ENCODE peak calls at places on chromosomes 1 and 21, in five cellular contexts. One of them, this sample, is unnamed.

GRCh38 chr21:24895885-24896734 is 711.2 kb downstream of the MRPL39 start:
- DNase-seq in A549: no peak
- DNase-seq in heart left ventricle: no peak
- DNase-seq in lower leg skin: no peak
- DNase-seq in HepG2: no peak
- DNase-seq in this sample: peak; percentile 5

GRCh38 chr1:168179411-168180147 is 817 bp downstream of the TIPRL start:
- DNase-seq in heart left ventricle: no peak
- DNase-seq in A549: peak; percentile 26
- DNase-seq in HepG2: no peak
- DNase-seq in lower leg skin: no peak
- DNase-seq in this sample: no peak

GRCh38 chr21:46138383-46138970 is 16.9 kb downstream of the FTCD start:
- DNase-seq in HepG2: no peak
- DNase-seq in A549: no peak
- DNase-seq in lower leg skin: no peak
- DNase-seq in heart left ventricle: no peak
- DNase-seq in this sample: no peak

GRCh38 chr1:242523968-242524570 is 428 bp downstream of the PLD5 start:
- DNase-seq in heart left ventricle: peak; percentile 26
- DNase-seq in HepG2: no peak
- DNase-seq in lower leg skin: no peak
- DNase-seq in A549: peak; percentile 83
- DNase-seq in this sample: peak; percentile 11

GRCh38 chr21:36980280-36981048 is 14.0 kb upstream of the HLCS start:
- DNase-seq in lower leg skin: no peak
- DNase-seq in heart left ventricle: peak; percentile 50
- DNase-seq in HepG2: no peak
- DNase-seq in A549: no peak
- DNase-seq in this sample: peak; percentile 71

GRCh38 chr1:150410582-150411101 is 46.7 kb downstream of the RPRD2 start:
- DNase-seq in lower leg skin: no peak
- DNase-seq in HepG2: peak; percentile 99
- DNase-seq in A549: no peak
- DNase-seq in heart left ventricle: no peak
- DNase-seq in this sample: no peak

GRCh38 chr1:94805912-94806311 is 14.2 kb upstream of the SLC44A3 start:
- DNase-seq in HepG2: peak; percentile 45
- DNase-seq in heart left ventricle: peak; percentile 40
- DNase-seq in lower leg skin: no peak
- DNase-seq in A549: peak; percentile 26
- DNase-seq in this sample: peak; percentile 59

GRCh38 chr1:101251504-101251903 is 14.7 kb downstream of the S1PR1 start:
- DNase-seq in heart left ventricle: no peak
- DNase-seq in HepG2: no peak
- DNase-seq in lower leg skin: no peak
- DNase-seq in A549: no peak
- DNase-seq in this sample: no peak

GRCh38 chr1:104919188-104919587 is 1169.5 kb downstream of the AMY1C start:
- DNase-seq in HepG2: no peak
- DNase-seq in A549: no peak
- DNase-seq in lower leg skin: no peak
- DNase-seq in heart left ventricle: no peak
- DNase-seq in this sample: no peak

GRCh38 chr1:78333426-78334012 is 157.3 kb upstream of the PTGFR start:
- DNase-seq in lower leg skin: no peak
- DNase-seq in heart left ventricle: no peak
- DNase-seq in A549: no peak
- DNase-seq in HepG2: peak; percentile 16
- DNase-seq in this sample: peak; percentile 34

GRCh38 chr1:13892671-13893325 is 192.8 kb downstream of the PRDM2 start:
- DNase-seq in lower leg skin: no peak
- DNase-seq in heart left ventricle: no peak
- DNase-seq in HepG2: no peak
- DNase-seq in A549: no peak
- DNase-seq in this sample: peak; percentile 18

GRCh38 chr1:26412180-26412840 is 1.7 kb downstream of the LIN28A start:
- DNase-seq in heart left ventricle: no peak
- DNase-seq in A549: no peak
- DNase-seq in HepG2: no peak
- DNase-seq in lower leg skin: no peak
- DNase-seq in this sample: no peak

GRCh38 chr1:14884619-14885175 is 268.9 kb upstream of the TMEM51 start:
- DNase-seq in HepG2: no peak
- DNase-seq in heart left ventricle: no peak
- DNase-seq in lower leg skin: no peak
- DNase-seq in A549: no peak
- DNase-seq in this sample: no peak

GRCh38 chr1:27527857-27528700 is 38.1 kb upstream of the WASF2 start:
- DNase-seq in HepG2: no peak
- DNase-seq in heart left ventricle: peak; percentile 74
- DNase-seq in lower leg skin: no peak
- DNase-seq in A549: no peak
- DNase-seq in this sample: peak; percentile 74
- TF ChIP-seq POLR2A in HepG2: no peak
- TF ChIP-seq POLR2A in heart left ventricle: no peak
- TF ChIP-seq POLR2A in lower leg skin: no peak
- TF ChIP-seq POLR2A in A549: no peak
- TF ChIP-seq POLR2A in this sample: peak; percentile 30

GRCh38 chr21:32410291-32410690 is 2.2 kb upstream of the EVA1C start:
- DNase-seq in A549: no peak
- DNase-seq in lower leg skin: no peak
- DNase-seq in HepG2: no peak
- DNase-seq in heart left ventricle: no peak
- DNase-seq in this sample: no peak

GRCh38 chr21:32412162-32412997 is at the start of gene EVA1C:
- DNase-seq in heart left ventricle: peak; percentile 75
- DNase-seq in A549: peak; percentile 51
- DNase-seq in lower leg skin: peak; percentile 95
- DNase-seq in HepG2: no peak
- DNase-seq in this sample: peak; percentile 65

GRCh38 chr21:32412998-32413504 is 545 bp downstream of the EVA1C start:
- DNase-seq in lower leg skin: peak; percentile 93
- DNase-seq in A549: no peak
- DNase-seq in heart left ventricle: peak; percentile 58
- DNase-seq in HepG2: no peak
- DNase-seq in this sample: peak; percentile 35

GRCh38 chr21:32410916-32411315 is 1.6 kb upstream of the EVA1C start:
- DNase-seq in HepG2: no peak
- DNase-seq in A549: no peak
- DNase-seq in heart left ventricle: no peak
- DNase-seq in lower leg skin: no peak
- DNase-seq in this sample: peak; percentile 12

DNA sequence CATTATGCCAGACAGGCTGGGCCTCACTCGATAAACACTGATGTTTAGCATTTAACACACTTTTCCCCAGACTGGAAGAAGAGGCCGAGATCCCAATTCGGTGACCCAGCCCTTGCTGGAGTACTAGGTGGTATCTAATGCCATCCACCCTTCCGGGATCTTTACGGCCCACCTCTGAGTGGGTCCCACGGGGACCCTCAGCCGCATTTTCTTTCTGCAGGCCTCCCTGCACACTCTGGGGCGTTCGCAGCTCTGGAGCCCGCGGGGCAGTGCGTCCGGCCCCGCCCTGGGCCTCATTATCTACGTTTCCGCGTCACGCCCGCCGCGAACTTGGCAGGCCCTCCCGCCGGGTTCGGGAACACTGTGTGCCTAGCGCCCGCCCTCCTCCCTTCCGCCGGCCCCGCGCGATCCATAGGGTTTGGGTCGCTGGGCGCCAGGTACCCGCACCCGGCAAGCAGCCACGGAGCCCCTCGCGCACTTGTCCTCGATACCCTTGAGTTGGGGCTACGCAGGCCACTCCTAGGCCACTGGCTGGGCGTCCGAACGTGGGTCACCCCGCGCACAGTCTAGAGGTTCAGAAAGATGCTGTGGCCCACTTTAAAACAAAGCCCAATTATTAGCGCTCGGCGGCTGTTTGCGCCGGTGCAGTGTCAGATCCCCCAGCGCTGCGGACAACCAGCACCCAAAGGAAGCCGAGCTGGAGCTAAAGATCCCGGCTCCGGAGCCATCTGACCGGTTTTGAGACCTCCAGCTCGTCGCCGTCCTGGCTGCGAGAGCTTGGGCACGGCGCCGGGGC is 942 bp upstream of the EVA1C start:
- DNase-seq in HepG2: no peak
- DNase-seq in heart left ventricle: peak; percentile 96
- DNase-seq in lower leg skin: peak; percentile 99
- DNase-seq in A549: no peak
- DNase-seq in this sample: peak; percentile 92
- TF ChIP-seq POLR2A in HepG2: no peak
- TF ChIP-seq POLR2A in heart left ventricle: peak; percentile 79
- TF ChIP-seq POLR2A in lower leg skin: no peak
- TF ChIP-seq POLR2A in A549: peak; percentile 40
- TF ChIP-seq POLR2A in this sample: peak; percentile 89

GRCh38 chr1:117049857-117050256 is 10.3 kb upstream of the TTF2 start:
- DNase-seq in heart left ventricle: no peak
- DNase-seq in lower leg skin: no peak
- DNase-seq in A549: no peak
- DNase-seq in HepG2: no peak
- DNase-seq in this sample: no peak

GRCh38 chr1:117047271-117047670 is 12.9 kb upstream of the TTF2 start:
- DNase-seq in lower leg skin: no peak
- DNase-seq in A549: no peak
- DNase-seq in heart left ventricle: no peak
- DNase-seq in HepG2: no peak
- DNase-seq in this sample: no peak

GRCh38 chr1:117048431-117049133 is 11.5 kb upstream of the TTF2 start:
- DNase-seq in lower leg skin: no peak
- DNase-seq in A549: no peak
- DNase-seq in heart left ventricle: no peak
- DNase-seq in HepG2: no peak
- DNase-seq in this sample: no peak

GRCh38 chr1:117054068-117054467 is 6.1 kb upstream of the TTF2 start:
- DNase-seq in HepG2: no peak
- DNase-seq in lower leg skin: no peak
- DNase-seq in heart left ventricle: no peak
- DNase-seq in A549: no peak
- DNase-seq in this sample: no peak

DNA sequence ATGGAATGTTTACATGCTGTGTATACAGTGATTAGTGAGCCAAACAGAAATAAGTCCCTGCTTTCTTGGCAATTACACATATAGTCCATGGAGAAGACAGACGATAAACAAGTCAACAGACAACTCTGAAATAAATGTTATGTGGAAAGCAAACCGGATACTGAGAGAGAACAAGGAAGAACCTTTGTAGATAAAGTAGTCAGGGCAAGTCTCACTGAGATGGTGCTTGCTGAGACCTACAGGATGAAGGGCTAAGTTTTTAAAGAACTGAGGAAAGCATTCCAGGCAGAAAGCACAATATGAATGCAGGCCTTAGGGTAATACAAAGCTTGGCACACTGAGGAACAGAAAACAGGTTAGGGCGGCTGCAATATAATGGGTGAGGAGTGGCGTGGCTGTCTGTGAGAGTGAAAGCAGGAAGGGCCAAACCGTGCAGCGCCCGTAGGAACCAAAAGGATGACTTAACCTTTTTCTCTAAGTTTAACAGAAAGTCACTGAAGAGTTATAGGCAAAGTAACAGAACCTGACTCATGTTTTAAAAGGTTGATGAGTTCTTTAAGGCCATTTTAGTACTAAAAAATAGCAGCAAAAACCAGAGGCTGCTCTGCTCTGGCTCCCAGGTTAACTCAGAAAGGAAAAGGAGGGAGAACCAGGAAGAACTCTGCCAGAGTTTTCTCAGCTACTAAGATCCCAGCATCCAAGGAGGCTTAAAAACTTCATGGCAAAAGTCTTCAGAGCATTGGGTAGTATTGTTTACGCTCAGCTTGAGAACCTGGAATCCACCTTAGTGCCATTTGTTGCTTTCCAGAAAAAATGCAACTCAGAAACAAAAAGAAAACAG is 8.7 kb upstream of the TTF2 start:
- DNase-seq in heart left ventricle: no peak
- DNase-seq in HepG2: no peak
- DNase-seq in lower leg skin: no peak
- DNase-seq in A549: no peak
- DNase-seq in this sample: no peak
- TF ChIP-seq POLR2A in heart left ventricle: no peak
- TF ChIP-seq POLR2A in HepG2: no peak
- TF ChIP-seq POLR2A in lower leg skin: no peak
- TF ChIP-seq POLR2A in A549: no peak
- TF ChIP-seq POLR2A in this sample: no peak

GRCh38 chr1:220219865-220220698 is 52.2 kb downstream of the RAB3GAP2 start:
- DNase-seq in HepG2: no peak
- DNase-seq in A549: no peak
- DNase-seq in lower leg skin: no peak
- DNase-seq in heart left ventricle: no peak
- DNase-seq in this sample: no peak
- TF ChIP-seq POLR2A in HepG2: no peak
- TF ChIP-seq POLR2A in A549: no peak
- TF ChIP-seq POLR2A in lower leg skin: no peak
- TF ChIP-seq POLR2A in heart left ventricle: no peak
- TF ChIP-seq POLR2A in this sample: no peak

GRCh38 chr1:1614954-1615255 is 395 bp upstream of the MIB2 start:
- DNase-seq in HepG2: no peak
- DNase-seq in A549: no peak
- DNase-seq in heart left ventricle: no peak
- DNase-seq in lower leg skin: no peak
- DNase-seq in this sample: no peak

GRCh38 chr1:1614204-1614953 is 921 bp upstream of the MIB2 start:
- DNase-seq in heart left ventricle: peak; percentile 51
- DNase-seq in lower leg skin: no peak
- DNase-seq in HepG2: peak; percentile 49
- DNase-seq in A549: no peak
- DNase-seq in this sample: peak; percentile 61

GRCh38 chr1:1616838-1617237 is 1.5 kb downstream of the MIB2 start:
- DNase-seq in heart left ventricle: peak; percentile 30
- DNase-seq in lower leg skin: no peak
- DNase-seq in HepG2: no peak
- DNase-seq in A549: no peak
- DNase-seq in this sample: no peak

GRCh38 chr1:1616045-1616821 is 933 bp downstream of the MIB2 start:
- DNase-seq in lower leg skin: no peak
- DNase-seq in heart left ventricle: peak; percentile 69
- DNase-seq in A549: no peak
- DNase-seq in HepG2: no peak
- DNase-seq in this sample: peak; percentile 58

DNA sequence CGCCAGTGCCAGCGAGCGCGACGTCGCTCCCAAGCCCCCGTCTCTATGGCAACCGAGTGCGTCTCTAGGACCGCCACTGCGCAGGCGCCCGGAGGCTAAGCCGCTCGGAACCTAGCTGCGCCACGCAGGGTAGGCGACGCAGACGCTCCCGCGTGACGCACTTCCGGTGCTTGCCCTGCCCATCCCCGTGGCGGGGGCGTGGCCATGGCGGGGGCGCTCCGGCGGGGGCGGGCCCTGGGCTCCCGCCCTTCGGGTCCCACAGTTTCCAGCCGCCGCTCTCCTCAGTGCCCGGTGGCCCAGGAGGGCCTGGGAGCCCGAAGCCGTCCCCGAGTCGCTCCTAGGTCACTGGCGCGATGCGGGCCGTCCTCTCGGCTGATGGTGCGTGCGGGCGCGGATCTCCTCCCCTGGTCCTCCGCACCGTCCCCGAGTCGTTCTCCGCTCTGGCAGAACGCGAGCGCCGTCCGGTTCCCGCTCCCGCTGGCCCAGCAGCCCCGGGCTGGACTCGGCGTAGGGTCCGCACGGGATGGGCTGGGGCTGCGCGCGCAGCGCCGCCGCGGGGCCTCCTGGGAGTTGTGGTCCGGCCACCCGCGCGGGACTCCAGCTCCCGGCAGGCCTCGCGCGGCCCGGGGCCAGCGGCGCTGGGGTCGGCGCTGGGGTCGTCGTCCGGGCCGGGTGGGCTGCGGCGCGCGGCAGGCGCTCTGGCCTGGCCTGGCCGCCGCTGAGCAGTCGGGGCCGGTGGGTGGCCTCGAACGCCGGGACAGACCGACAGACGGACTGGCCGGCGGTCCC is at the start of gene MIB2:
- DNase-seq in A549: peak; percentile 94
- DNase-seq in HepG2: peak; percentile 94
- DNase-seq in heart left ventricle: peak; percentile 98
- DNase-seq in lower leg skin: peak; percentile 99
- DNase-seq in this sample: peak; percentile 98
- TF ChIP-seq POLR2A in A549: peak; percentile 59
- TF ChIP-seq POLR2A in HepG2: peak; percentile 85
- TF ChIP-seq POLR2A in heart left ventricle: peak; percentile 84
- TF ChIP-seq POLR2A in lower leg skin: peak; percentile 37
- TF ChIP-seq POLR2A in this sample: peak; percentile 74